ENCODE peak calls at places on chromosome 12, in nine cellular contexts. R, J, I, Z, D, P, B, H and X are unnamed samples.

GRCh38 chr12:31710021-31710818 is 18.6 kb downstream of the AMN1 start:
- DNase-seq in R (no peak), J (no peak), I (no peak), Z (no peak), D (no peak), P (no peak), B (no peak), H (no peak), X (no peak)

GRCh38 chr12:113152835-113153814 is 3.6 kb downstream of the CFAP73 start:
- DNase-seq in R (peak), J (peak), I (no peak), Z (peak), D (peak), P (peak), B (peak), H (no peak), X (peak)

GRCh38 chr12:93198086-93198485 is 179.6 kb upstream of the NUDT4 start:
- DNase-seq in R (peak), J (no peak), I (no peak), Z (no peak), D (no peak), P (peak), B (no peak), H (peak), X (no peak)

GRCh38 chr12:25689996-25690501 is 137.0 kb upstream of the LMNTD1 start:
- DNase-seq in R (no peak), J (no peak), I (no peak), Z (peak), D (no peak), P (no peak), B (no peak), H (no peak), X (no peak)

GRCh38 chr12:53596920-53597363 is 29.2 kb downstream of the ATF7 start:
- DNase-seq in R (peak), J (no peak), I (no peak), Z (no peak), D (no peak), P (peak), B (no peak), H (no peak), X (no peak)

GRCh38 chr12:3728686-3729085 is 24.2 kb downstream of the CRACR2A start:
- DNase-seq in R (no peak), J (no peak), I (peak), Z (no peak), D (no peak), P (no peak), B (no peak), H (no peak), X (no peak)

GRCh38 chr12:12376636-12377448 is 20.0 kb downstream of the BORCS5 start:
- DNase-seq in R (peak), J (no peak), I (no peak), Z (no peak), D (peak), P (peak), B (peak), H (no peak), X (peak)

GRCh38 chr12:26068503-26068902 is 56.3 kb downstream of the BHLHE41 start:
- DNase-seq in R (no peak), J (no peak), I (no peak), Z (no peak), D (no peak), P (no peak), B (no peak), H (no peak), X (no peak)

GRCh38 chr12:31644536-31644935 is 15.0 kb upstream of the ETFBKMT start:
- DNase-seq in R (no peak), J (no peak), I (no peak), Z (no peak), D (no peak), P (no peak), B (no peak), H (no peak), X (no peak)

GRCh38 chr12:47910486-47910885 is 5.7 kb upstream of the VDR start:
- DNase-seq in R (no peak), J (peak), I (no peak), Z (no peak), D (no peak), P (peak), B (no peak), H (peak), X (no peak)

GRCh38 chr12:27382126-27382795 is 49.6 kb downstream of the BMAL2 start:
- DNase-seq in R (no peak), J (no peak), I (no peak), Z (no peak), D (no peak), P (peak), B (no peak), H (no peak), X (no peak)

GRCh38 chr12:78887008-78887407 is 22.4 kb downstream of the SYT1 start:
- DNase-seq in R (peak), J (peak), I (no peak), Z (no peak), D (no peak), P (peak), B (no peak), H (no peak), X (no peak)

GRCh38 chr12:40226652-40227051 is 1.9 kb downstream of the LRRK2 start:
- DNase-seq in R (peak), J (no peak), I (peak), Z (no peak), D (no peak), P (peak), B (no peak), H (peak), X (no peak)

GRCh38 chr12:101838628-101839323 is 8.0 kb upstream of the GNPTAB start:
- DNase-seq in R (no peak), J (no peak), I (no peak), Z (no peak), D (no peak), P (no peak), B (no peak), H (no peak), X (no peak)

GRCh38 chr12:130506844-130507243 is 169.2 kb downstream of the PIWIL1 start:
- DNase-seq in R (no peak), J (no peak), I (peak), Z (no peak), D (no peak), P (no peak), B (no peak), H (no peak), X (no peak)

GRCh38 chr12:62933220-62933870 is 1.6 kb downstream of the PPM1H start:
- DNase-seq in R (no peak), J (peak), I (no peak), Z (no peak), D (no peak), P (no peak), B (no peak), H (no peak), X (no peak)

GRCh38 chr12:115135800-115136211 is 451.8 kb upstream of the TBX3 start:
- DNase-seq in R (peak), J (no peak), I (no peak), Z (peak), D (no peak), P (no peak), B (no peak), H (no peak), X (no peak)

GRCh38 chr12:11877869-11878780 is 192.6 kb upstream of the BCL2L14 start:
- DNase-seq in R (peak), J (peak), I (peak), Z (no peak), D (no peak), P (peak), B (no peak), H (no peak), X (no peak)

GRCh38 chr12:69569236-69569635 is 16.0 kb upstream of the CCT2 start:
- DNase-seq in R (no peak), J (no peak), I (no peak), Z (no peak), D (no peak), P (peak), B (no peak), H (no peak), X (no peak)

GRCh38 chr12:15726029-15726756 is 63.0 kb downstream of the EPS8 start:
- DNase-seq in R (no peak), J (no peak), I (no peak), Z (no peak), D (no peak), P (no peak), B (no peak), H (no peak), X (no peak)

GRCh38 chr12:1073652-1074051 is 82.6 kb downstream of the ERC1 start:
- DNase-seq in R (no peak), J (no peak), I (no peak), Z (no peak), D (no peak), P (no peak), B (no peak), H (no peak), X (no peak)

GRCh38 chr12:6337958-6338406 is 3.9 kb downstream of the TNFRSF1A start:
- DNase-seq in R (no peak), J (peak), I (no peak), Z (no peak), D (no peak), P (no peak), B (no peak), H (no peak), X (no peak)

GRCh38 chr12:15563683-15564082 is 225.5 kb downstream of the EPS8 start:
- DNase-seq in R (peak), J (no peak), I (peak), Z (no peak), D (no peak), P (peak), B (no peak), H (no peak), X (no peak)

GRCh38 chr12:40907115-40907521 is 214.9 kb downstream of the CNTN1 start:
- DNase-seq in R (peak), J (no peak), I (no peak), Z (no peak), D (peak), P (no peak), B (peak), H (no peak), X (peak)

GRCh38 chr12:68794653-68795253 is 13.2 kb upstream of the MDM2 start:
- DNase-seq in R (peak), J (no peak), I (no peak), Z (no peak), D (no peak), P (peak), B (no peak), H (no peak), X (no peak)

GRCh38 chr12:4383304-4383865 is 3.9 kb upstream of the FGF23 start:
- DNase-seq in R (no peak), J (peak), I (no peak), Z (no peak), D (no peak), P (no peak), B (peak), H (no peak), X (no peak)

GRCh38 chr12:32069071-32069470 is 37.6 kb upstream of the BICD1 start:
- DNase-seq in R (no peak), J (no peak), I (no peak), Z (no peak), D (no peak), P (no peak), B (no peak), H (no peak), X (no peak)

GRCh38 chr12:34405286-34406227 is 383.3 kb downstream of the ALG10 start:
- DNase-seq in R (no peak), J (peak), I (peak), Z (peak), D (no peak), P (no peak), B (peak), H (peak), X (peak)

GRCh38 chr12:27511031-27511722 is 12.8 kb upstream of the PPFIBP1 start:
- DNase-seq in R (no peak), J (no peak), I (no peak), Z (no peak), D (no peak), P (no peak), B (no peak), H (no peak), X (no peak)

GRCh38 chr12:58419182-58419760 is 477.9 kb downstream of the ATP23 start:
- DNase-seq in R (no peak), J (no peak), I (no peak), Z (no peak), D (no peak), P (no peak), B (no peak), H (no peak), X (no peak)

GRCh38 chr12:133145981-133146380 is 15.6 kb downstream of the ZNF10 start:
- DNase-seq in R (no peak), J (no peak), I (no peak), Z (no peak), D (no peak), P (no peak), B (no peak), H (no peak), X (no peak)

GRCh38 chr12:112855375-112855774 is 51.4 kb upstream of the OAS1 start:
- DNase-seq in R (no peak), J (peak), I (no peak), Z (no peak), D (no peak), P (no peak), B (no peak), H (no peak), X (no peak)

GRCh38 chr12:8146416-8146771 is 10.4 kb upstream of the ZNF705A start:
- DNase-seq in R (no peak), J (no peak), I (no peak), Z (no peak), D (no peak), P (no peak), B (no peak), H (no peak), X (no peak)

GRCh38 chr12:106416273-106416672 is 58.7 kb downstream of the POLR3B start:
- DNase-seq in R (no peak), J (no peak), I (no peak), Z (no peak), D (no peak), P (no peak), B (no peak), H (no peak), X (no peak)

GRCh38 chr12:51926718-51927117 is 19.4 kb downstream of the ACVRL1 start:
- DNase-seq in R (peak), J (peak), I (peak), Z (no peak), D (peak), P (no peak), B (no peak), H (no peak), X (no peak)

GRCh38 chr12:131836714-131837397 is 8.7 kb downstream of the MMP17 start:
- DNase-seq in R (no peak), J (no peak), I (no peak), Z (no peak), D (no peak), P (no peak), B (no peak), H (no peak), X (no peak)

GRCh38 chr12:56425188-56425587 is 24.0 kb downstream of the TIMELESS start:
- DNase-seq in R (no peak), J (no peak), I (no peak), Z (no peak), D (no peak), P (no peak), B (no peak), H (no peak), X (no peak)
- TF ChIP-seq CTCF in R (no peak), J (no peak), I (no peak), Z (no peak), D (no peak), P (no peak), B (no peak), H (no peak), X (no peak)

GRCh38 chr12:42237052-42237852 is 796 bp downstream of the YAF2 start:
- DNase-seq in R (peak), J (peak), I (peak), Z (peak), D (peak), P (peak), B (peak), H (peak), X (peak)
- TF ChIP-seq CTCF in R (peak), J (peak), I (peak), Z (peak), D (peak), P (peak), B (peak), H (peak), X (peak)

GRCh38 chr12:65520658-65521057 is 242.2 kb downstream of the MSRB3 start:
- DNase-seq in R (no peak), J (no peak), I (no peak), Z (no peak), D (no peak), P (no peak), B (no peak), H (no peak), X (no peak)

GRCh38 chr12:65524666-65525065 is 246.2 kb downstream of the MSRB3 start:
- DNase-seq in R (peak), J (no peak), I (no peak), Z (no peak), D (no peak), P (peak), B (no peak), H (no peak), X (no peak)

GRCh38 chr12:65522956-65523857 is 244.7 kb downstream of the MSRB3 start:
- DNase-seq in R (no peak), J (no peak), I (no peak), Z (no peak), D (no peak), P (peak), B (no peak), H (no peak), X (no peak)

GRCh38 chr12:65517656-65518210 is 239.2 kb downstream of the MSRB3 start:
- DNase-seq in R (no peak), J (no peak), I (no peak), Z (no peak), D (no peak), P (no peak), B (no peak), H (no peak), X (no peak)

GRCh38 chr12:65518771-65519170 is 240.3 kb downstream of the MSRB3 start:
- DNase-seq in R (no peak), J (no peak), I (no peak), Z (no peak), D (no peak), P (peak), B (no peak), H (no peak), X (no peak)
- TF ChIP-seq CTCF in R (no peak), J (no peak), I (no peak), Z (no peak), D (no peak), P (no peak), B (no peak), H (no peak), X (no peak)

GRCh38 chr12:85920324-85920947 is 46.3 kb downstream of the NTS start:
- DNase-seq in R (no peak), J (no peak), I (no peak), Z (no peak), D (peak), P (peak), B (peak), H (no peak), X (peak)
- TF ChIP-seq CTCF in R (peak), J (peak), I (peak), Z (peak), D (peak), P (peak), B (peak), H (no peak), X (peak)

GRCh38 chr12:57149309-57149900 is 2.0 kb upstream of the LRP1-AS start:
- DNase-seq in R (peak), J (no peak), I (peak), Z (no peak), D (no peak), P (no peak), B (no peak), H (peak), X (no peak)

GRCh38 chr12:57150400-57150799 is 3.0 kb upstream of the LRP1-AS start:
- DNase-seq in R (no peak), J (no peak), I (no peak), Z (no peak), D (no peak), P (no peak), B (no peak), H (no peak), X (no peak)

GRCh38 chr12:57146925-57147640 is at the start of gene LRP1-AS:
- DNase-seq in R (no peak), J (no peak), I (no peak), Z (no peak), D (no peak), P (no peak), B (no peak), H (no peak), X (no peak)

GRCh38 chr12:57147641-57147944 is 174 bp upstream of the LRP1-AS start:
- DNase-seq in R (peak), J (peak), I (no peak), Z (no peak), D (no peak), P (peak), B (no peak), H (no peak), X (no peak)

DNA sequence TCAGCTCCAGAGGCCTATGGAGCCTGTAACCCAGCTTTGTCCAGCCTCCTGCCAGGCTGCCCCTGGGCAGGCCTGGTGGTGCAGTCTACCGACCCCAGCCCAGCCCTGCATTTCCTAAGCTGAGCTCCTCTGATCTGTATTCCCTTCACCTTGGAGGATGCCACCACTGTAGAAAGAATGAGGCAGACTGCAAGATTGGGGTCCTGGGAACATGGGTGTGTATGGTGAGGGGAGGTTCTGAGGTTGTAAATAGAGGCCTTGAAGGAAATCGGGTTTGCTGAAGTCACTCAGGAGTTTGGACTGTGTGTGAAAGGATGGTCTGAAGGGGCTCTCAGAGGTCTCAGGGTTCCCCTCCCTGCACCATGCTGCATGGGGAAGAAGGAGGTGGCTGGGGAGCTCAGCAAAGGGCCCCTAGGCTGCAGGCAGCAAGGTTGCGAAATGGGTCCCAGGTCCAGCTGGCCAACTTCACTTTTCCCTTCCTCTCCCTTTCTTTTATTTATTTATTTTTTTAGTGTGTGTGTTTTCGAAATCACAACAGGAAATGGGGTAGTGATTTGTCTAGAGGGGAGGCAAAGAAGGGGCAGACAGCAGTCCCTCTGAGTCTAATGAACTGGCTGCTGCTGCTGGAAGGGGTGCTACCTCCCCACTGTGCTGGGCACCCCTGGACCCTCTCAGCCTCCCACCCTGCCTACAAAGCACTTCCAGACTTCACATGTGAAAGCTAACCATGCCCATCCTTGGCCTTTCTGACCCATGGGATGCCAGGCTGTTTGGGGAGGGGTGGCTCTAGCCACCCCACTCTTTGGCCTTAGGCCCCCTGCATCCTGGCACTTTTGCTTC is 1.3 kb upstream of the LRP1-AS start:
- DNase-seq in R (no peak), J (no peak), I (peak), Z (peak), D (no peak), P (peak), B (no peak), H (peak), X (no peak)
- TF ChIP-seq CTCF in R (no peak), J (no peak), I (no peak), Z (no peak), D (no peak), P (no peak), B (no peak), H (no peak), X (no peak)

GRCh38 chr12:116880213-116880816 is 926 bp downstream of the HRK start:
- DNase-seq in R (no peak), J (peak), I (no peak), Z (no peak), D (no peak), P (no peak), B (peak), H (no peak), X (no peak)

GRCh38 chr12:116879509-116880212 is 1.6 kb downstream of the HRK start:
- DNase-seq in R (no peak), J (peak), I (no peak), Z (no peak), D (no peak), P (no peak), B (peak), H (no peak), X (no peak)

GRCh38 chr12:116881325-116881866 is at the start of gene HRK:
- DNase-seq in R (no peak), J (peak), I (no peak), Z (no peak), D (no peak), P (no peak), B (no peak), H (no peak), X (no peak)

GRCh38 chr12:116881867-116882507 is 746 bp upstream of the HRK start:
- DNase-seq in R (no peak), J (peak), I (no peak), Z (no peak), D (no peak), P (no peak), B (peak), H (no peak), X (no peak)

GRCh38 chr12:116880817-116881324 is 370 bp downstream of the HRK start:
- DNase-seq in R (no peak), J (peak), I (no peak), Z (peak), D (peak), P (no peak), B (peak), H (no peak), X (peak)
- TF ChIP-seq CTCF in R (no peak), J (peak), I (no peak), Z (no peak), D (no peak), P (no peak), B (peak), H (no peak), X (peak)